ENCODE peak calls at places on chromosomes 11 and 22, in eight cellular contexts. X is BE2C, I is progenitor cell of endocrine pancreas, S is neural progenitor cell, A is K562, F is mammary epithelial cell, P is adrenal gland, W is kidney epithelial cell. K is an unnamed sample.

GRCh38 chr11:28303477-28304191 is 195.4 kb downstream of the METTL15 start:
- DNase-seq in A (no peak), W (no peak), S (no peak), X (no peak), F (no peak), I (no peak), P (no peak), K (no peak)

GRCh38 chr11:128305588-128305987 is 281.8 kb downstream of the ETS1 start:
- DNase-seq in W (no peak), I (no peak), P (no peak), X (no peak), F (no peak), A (no peak), S (no peak), K (no peak)

GRCh38 chr22:23175817-23176644 is 4.3 kb upstream of the BCR start:
- DNase-seq in W (no peak), S (no peak), P (no peak), A (no peak), F (no peak), I (no peak), X (no peak), K (no peak)

GRCh38 chr22:19620742-19621371 is 93.4 kb upstream of the SEPTIN5 start:
- DNase-seq in A (no peak), I (no peak), S (no peak), W (no peak), F (no peak), X (no peak), P (peak), K (no peak)

GRCh38 chr11:1864831-1865665 is 12.2 kb downstream of the LSP1 start:
- DNase-seq in P (peak), I (no peak), A (no peak), F (no peak), W (no peak), X (no peak), S (peak), K (no peak)

GRCh38 chr11:46920709-46921108 is 2.4 kb upstream of the LRP4 start:
- DNase-seq in P (peak), W (peak), X (no peak), I (no peak), S (no peak), A (no peak), F (peak), K (no peak)

GRCh38 chr11:122910775-122911174 is 28.2 kb downstream of the JHY start:
- DNase-seq in S (peak), A (no peak), X (no peak), I (no peak), W (no peak), F (peak), P (peak), K (no peak)

GRCh38 chr11:74388678-74389327 is 9.4 kb downstream of the PGM2L1 start:
- DNase-seq in X (peak), I (no peak), S (peak), W (no peak), P (peak), A (peak), F (peak), K (no peak)

GRCh38 chr11:93279911-93280347 is 50.6 kb upstream of the DEUP1 start:
- DNase-seq in I (no peak), P (no peak), S (no peak), A (no peak), X (no peak), F (no peak), W (peak), K (no peak)

DNA sequence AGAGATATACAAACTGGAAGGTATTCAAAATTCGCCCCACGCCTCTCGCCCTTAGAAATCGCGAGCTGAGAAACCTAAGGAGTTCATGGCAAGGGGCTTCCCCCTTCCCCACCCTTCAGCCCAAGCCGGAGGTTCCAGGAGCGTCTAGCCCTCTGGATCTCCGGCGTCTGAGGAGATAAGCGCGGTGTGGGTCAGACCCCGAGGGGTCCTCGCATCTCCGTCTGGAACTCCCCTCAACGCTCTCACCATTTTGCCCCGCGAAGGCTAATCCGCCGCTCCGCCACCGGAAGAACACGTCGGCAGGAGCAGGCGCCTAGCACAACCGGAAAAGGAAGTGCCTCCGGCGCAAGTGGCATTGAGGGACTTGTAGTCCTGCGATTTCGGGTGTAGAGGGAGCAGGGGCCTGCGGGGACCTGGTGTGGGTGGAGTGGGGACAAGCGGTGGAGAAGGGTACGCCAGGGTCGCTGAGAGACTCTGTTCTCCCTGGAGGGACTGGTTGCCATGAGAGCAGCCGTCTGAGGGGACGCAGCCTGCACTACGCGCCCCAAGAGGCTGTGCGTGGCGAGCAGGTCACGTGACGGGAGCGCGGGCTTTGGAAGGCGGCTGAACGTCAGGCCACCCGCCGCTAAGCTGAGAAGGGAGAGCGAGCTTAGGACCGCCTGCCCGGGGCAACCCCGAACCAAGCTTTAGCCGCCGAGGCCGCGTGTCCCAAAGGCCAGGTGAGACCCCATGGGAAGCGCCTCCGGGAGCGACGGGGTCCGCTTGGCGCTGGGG is at the start of the genes FEN1 and TMEM258:
- DNase-seq in A (peak), F (peak), P (peak), X (peak), S (peak), I (peak), W (peak), K (peak)
- TF ChIP-seq CTCF in A (no peak), F (no peak), P (no peak), X (no peak), S (no peak), I (no peak), W (no peak), K (no peak)

DNA sequence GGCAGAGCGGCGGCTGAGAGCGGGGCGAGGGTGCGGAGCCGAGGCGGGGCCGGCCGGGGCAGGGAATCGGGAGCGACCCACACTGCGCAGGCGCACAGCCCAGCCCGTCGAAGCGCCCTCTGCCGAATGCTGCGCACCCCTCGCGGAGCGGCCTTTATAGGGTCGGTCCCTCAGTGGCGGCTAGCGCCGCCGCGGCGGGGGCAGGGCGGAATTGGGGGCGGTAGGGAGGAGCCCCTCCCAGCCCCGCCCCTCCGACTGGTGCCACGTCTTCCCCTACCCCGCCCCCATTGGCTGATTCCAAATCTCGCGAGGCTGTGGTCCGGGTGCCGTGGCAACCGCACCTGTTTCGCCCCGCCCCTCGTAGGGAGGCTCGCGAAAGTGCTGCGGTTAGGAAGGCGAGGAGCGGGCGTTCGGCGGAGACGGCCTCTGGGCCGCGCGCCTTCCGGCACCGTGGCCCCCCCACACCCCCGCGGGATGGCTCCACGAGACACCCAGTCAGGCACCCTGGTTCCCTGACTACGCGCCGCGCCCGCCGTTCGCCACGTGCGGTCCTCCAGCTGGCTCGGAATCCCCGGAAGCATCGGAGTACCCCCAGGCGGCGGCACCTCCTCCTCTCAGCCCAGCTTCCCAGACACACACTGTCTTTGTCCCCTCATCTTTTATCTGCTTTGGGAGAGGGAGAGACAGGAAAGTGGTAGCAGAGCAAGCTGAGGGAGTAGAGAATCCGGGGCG is at the start of gene EHD1:
- DNase-seq in X (peak), F (peak), I (peak), P (peak), A (peak), S (peak), W (peak), K (peak)
- TF ChIP-seq CTCF in X (peak), F (peak), I (peak), P (no peak), A (peak), S (peak), W (peak), K (peak)

GRCh38 chr11:17602105-17603001 is 55.3 kb downstream of the OTOG start:
- DNase-seq in X (no peak), I (no peak), A (no peak), S (no peak), P (no peak), W (no peak), F (no peak), K (no peak)

GRCh38 chr11:17599460-17599925 is 52.4 kb downstream of the OTOG start:
- DNase-seq in W (no peak), A (no peak), P (no peak), I (no peak), X (no peak), S (no peak), F (no peak), K (no peak)

GRCh38 chr11:17600316-17601205 is 53.5 kb downstream of the OTOG start:
- DNase-seq in I (no peak), S (peak), F (no peak), X (peak), A (no peak), P (no peak), W (no peak), K (no peak)

GRCh38 chr11:17603056-17603825 is 56.2 kb downstream of the OTOG start:
- DNase-seq in P (no peak), X (no peak), W (no peak), I (no peak), F (no peak), A (no peak), S (no peak), K (no peak)

DNA sequence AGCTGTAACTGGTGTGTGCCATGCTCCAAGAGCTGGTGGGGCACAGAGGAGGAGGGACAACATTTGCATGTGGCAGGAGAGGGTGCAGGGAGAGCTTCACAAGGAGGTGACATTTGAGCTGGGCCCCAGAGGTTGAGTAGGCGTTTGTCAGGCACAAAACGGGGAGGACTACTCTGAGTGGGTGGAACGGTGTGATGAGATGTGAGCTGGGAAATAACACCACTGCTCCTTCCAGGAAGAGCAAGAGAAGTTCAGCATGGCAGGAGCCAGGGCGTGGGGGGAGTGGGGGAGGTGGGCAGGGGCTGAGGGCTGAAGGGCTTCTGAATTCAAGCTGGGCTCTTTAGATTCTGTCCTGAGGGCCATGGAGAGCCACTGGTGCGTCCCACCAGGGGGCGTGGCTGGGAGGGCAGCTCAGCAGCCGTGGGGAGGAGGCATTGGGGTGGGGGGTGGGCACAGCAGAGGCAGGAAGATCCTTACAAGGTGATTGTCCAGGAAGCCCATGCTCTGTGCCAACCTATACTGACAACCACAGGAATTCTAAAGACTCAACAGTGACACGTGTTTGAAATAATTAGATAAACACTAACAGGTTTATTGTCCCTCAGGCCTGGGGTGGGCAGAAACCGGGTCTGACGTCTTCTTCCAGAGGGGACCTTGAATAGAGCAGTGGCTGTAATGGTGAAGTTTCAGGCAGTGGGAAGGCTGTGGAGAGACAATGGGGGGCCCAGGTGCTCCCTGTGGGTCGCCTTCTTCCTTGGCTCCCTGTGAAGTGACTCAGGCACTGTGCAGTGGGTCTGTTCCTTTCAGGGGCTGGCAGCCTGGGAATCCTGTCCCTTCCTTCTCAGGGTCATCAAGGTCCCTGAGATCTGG is 54.4 kb downstream of the OTOG start:
- DNase-seq in I (no peak), F (no peak), S (peak), X (no peak), A (peak), P (no peak), W (no peak), K (no peak)
- TF ChIP-seq CTCF in I (no peak), F (no peak), S (peak), X (no peak), A (no peak), P (no peak), W (no peak), K (peak)

DNA sequence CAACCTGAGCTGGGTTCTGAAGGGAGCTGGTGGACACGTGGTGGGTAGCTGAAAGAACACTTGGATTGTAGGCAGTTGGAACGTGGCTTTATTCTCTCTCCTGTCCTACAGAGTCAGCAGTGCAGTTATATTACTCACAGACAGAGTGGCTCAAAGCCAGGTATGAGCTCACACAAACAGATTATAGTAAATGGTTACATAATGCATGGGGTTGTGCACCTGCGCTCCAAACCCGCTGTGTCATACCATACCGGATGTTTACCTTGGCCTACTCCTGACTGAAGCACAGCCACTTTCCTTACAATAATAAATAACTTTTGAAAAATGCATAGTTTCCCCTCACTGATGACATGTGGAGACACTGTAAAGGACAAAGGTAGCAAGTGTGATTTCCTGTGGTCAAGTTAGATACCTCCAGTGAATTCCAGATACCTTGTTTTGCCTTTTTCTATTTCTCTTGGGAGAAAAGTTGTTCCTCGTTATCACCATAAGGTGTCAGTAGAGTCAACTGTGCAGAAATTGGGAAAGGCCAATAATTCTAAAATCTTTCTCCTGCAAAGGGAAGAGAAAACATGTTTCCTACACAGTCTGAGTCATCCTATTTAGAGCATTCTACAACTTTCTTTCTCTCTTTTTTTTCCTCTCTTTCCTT is 13.5 kb downstream of the MS4A6A start:
- DNase-seq in S (peak), I (no peak), X (no peak), A (no peak), W (peak), F (peak), P (peak), K (no peak)
- TF ChIP-seq CTCF in S (peak), I (peak), X (peak), A (peak), W (peak), F (peak), P (peak), K (peak)

GRCh38 chr11:14041040-14041439 is 78.5 kb downstream of the SPON1 start:
- DNase-seq in S (peak), P (no peak), X (no peak), F (no peak), I (no peak), W (no peak), A (peak), K (no peak)
- TF ChIP-seq CTCF in S (peak), P (no peak), X (peak), F (peak), I (peak), W (peak), A (peak), K (peak)

GRCh38 chr11:57456960-57457642 is 3.2 kb upstream of the RTN4RL2 start:
- DNase-seq in I (peak), S (peak), A (peak), X (peak), F (peak), P (peak), W (peak), K (no peak)

GRCh38 chr11:57459112-57460016 is 964 bp upstream of the RTN4RL2 start:
- DNase-seq in X (no peak), A (no peak), S (peak), W (no peak), F (no peak), P (no peak), I (no peak), K (no peak)

GRCh38 chr11:57458060-57458409 is 2.3 kb upstream of the RTN4RL2 start:
- DNase-seq in X (no peak), P (no peak), A (peak), F (no peak), S (no peak), I (no peak), W (no peak), K (no peak)

GRCh38 chr11:57458410-57459111 is 1.8 kb upstream of the RTN4RL2 start:
- DNase-seq in X (peak), P (peak), W (no peak), A (peak), F (no peak), S (peak), I (peak), K (no peak)

GRCh38 chr11:57457643-57458023 is 2.7 kb upstream of the RTN4RL2 start:
- DNase-seq in F (no peak), W (no peak), A (no peak), X (no peak), P (no peak), S (no peak), I (no peak), K (no peak)
- TF ChIP-seq CTCF in F (no peak), W (no peak), A (peak), X (no peak), P (no peak), S (no peak), I (no peak), K (no peak)

DNA sequence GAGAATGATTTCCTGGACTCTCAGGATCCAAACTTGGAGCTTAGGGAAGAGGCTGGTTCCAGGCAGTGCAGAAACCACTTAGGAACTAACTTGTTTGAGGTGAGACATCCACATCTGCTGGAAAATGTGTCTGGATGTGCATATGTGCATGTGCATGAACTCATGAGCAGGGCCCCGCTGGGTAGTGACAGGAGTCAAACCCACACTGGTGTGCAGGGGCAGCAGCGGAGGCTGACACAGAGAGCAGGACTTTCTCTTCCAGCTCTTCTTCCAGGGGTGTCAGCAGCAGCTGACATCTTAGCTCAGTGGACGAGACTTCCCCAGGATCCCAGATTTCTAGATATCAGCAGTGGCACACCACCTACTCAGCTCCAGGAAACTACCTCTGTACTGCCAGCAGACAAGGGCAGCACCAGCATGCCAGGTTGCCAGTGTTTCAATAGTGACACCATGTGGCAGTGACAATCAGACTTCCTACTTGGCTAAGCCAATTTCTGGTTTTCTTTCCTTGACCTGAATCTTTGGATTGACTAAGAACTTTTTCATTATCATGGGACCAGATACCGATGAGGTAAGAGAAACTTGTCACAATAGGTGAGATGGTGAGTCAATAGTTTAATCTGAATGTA is 227.5 kb upstream of the ZC3H12C start:
- DNase-seq in W (no peak), S (no peak), I (no peak), X (no peak), P (peak), F (peak), A (no peak), K (no peak)
- TF ChIP-seq CTCF in W (no peak), S (peak), I (peak), X (peak), P (peak), F (no peak), A (no peak), K (peak)

DNA sequence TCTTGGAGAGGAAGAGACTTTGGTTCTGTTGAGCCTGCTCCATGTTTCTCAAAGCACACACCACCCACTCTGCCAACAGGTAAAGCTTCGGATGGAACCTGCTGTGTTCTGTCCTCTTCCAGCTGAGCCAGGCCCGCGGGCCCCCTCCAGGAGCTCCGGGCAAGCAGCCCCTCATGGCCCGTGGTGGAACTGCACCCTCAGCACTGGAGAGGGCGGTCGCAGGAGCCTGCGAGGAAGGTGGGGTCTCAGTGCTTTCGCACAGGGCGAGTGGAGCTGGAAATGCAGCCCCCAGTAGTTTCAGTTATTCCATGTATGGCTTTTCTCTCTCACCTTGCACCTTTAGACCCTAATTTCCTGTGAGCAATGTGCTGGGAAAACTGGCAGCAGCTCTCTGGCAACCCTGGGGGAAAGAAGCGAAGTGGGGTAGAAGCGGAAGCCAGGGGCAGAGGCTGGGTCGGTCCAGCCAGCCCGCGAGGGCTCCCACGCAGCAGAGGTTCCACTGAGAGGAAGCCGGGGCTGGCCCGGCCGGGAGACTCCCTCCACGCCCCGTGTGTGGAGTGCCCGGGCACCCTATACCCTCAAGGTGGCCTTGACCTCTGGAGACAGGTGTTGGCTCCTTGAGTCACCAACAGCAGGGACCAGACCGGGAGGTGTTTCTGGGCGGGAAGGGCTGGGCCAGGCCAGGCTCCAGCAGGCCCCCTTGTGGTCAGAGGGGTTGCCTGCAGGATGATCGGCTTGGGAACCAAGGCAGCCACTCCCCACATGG is 119.9 kb upstream of the TMEM45B start:
- DNase-seq in A (peak), S (peak), X (peak), I (peak), W (no peak), P (peak), F (peak), K (no peak)
- TF ChIP-seq CTCF in A (peak), S (peak), X (peak), I (peak), W (peak), P (peak), F (peak), K (peak)

GRCh38 chr22:44362249-44363040 is 49.7 kb upstream of the SHISAL1 start:
- DNase-seq in I (no peak), P (no peak), S (no peak), F (no peak), A (no peak), W (no peak), X (no peak), K (no peak)
- TF ChIP-seq CTCF in I (no peak), P (no peak), S (no peak), F (no peak), A (no peak), W (no peak), X (no peak), K (no peak)

K was measured in D721Med.